ENCODE peak calls at places on chromosomes 3 and 15, in ten cellular contexts. N is amniotic epithelial cell; M is ACHN; D is stimulated activated naive CD8-positive, alpha-beta T cell treated with anti-CD3 and anti-CD28 coated beads, Interleukin-15, Interleukin-2, amounts not matched to agents 100 U/mL and 50 U/mL, for 24 hours; A is stimulated activated CD8-positive, alpha-beta memory T cell treated with anti-CD3 and anti-CD28 coated beads, Interleukin-2, amount 100 ng/mL, for 1 hour; F is T-helper 2 cell treated with Interferon-gamma antibody and Interleukin-4, amounts not matched to agents 5 μg/mL and 100 μg/mL, for 36 hours; H is OCI-LY7; E is amniotic stem cell; Q is C1 segment of cervical spinal cord; G is NCI-H2107. W is an unnamed sample.

GRCh38 chr15:31247404-31247803 is 79.2 kb upstream of the KLF13 start:
- DNase-seq in N (no peak), M (no peak), D (no peak), A (no peak), F (no peak), H (no peak), E (no peak), Q (no peak), G (no peak), W (no peak)

GRCh38 chr15:41865490-41866055 is 26.9 kb downstream of the PLA2G4B start:
- DNase-seq in N (no peak), M (no peak), D (no peak), A (no peak), F (no peak), H (no peak), E (no peak), Q (no peak), G (no peak), W (no peak)

GRCh38 chr3:11582123-11582968 is 61.4 kb downstream of the VGLL4 start:
- DNase-seq in N (peak; percentile 95), M (peak; percentile 56), D (no peak), A (no peak), F (no peak), H (peak; percentile 31), E (peak; percentile 75), Q (peak; percentile 52), G (no peak), W (no peak)

GRCh38 chr3:123765475-123766166 is 118.5 kb downstream of the MYLK start:
- DNase-seq in N (peak; percentile 96), M (no peak), D (no peak), A (no peak), F (no peak), H (no peak), E (no peak), Q (no peak), G (no peak), W (no peak)

GRCh38 chr3:188220988-188221818 is 67.2 kb downstream of the LPP start:
- DNase-seq in N (peak; percentile 86), M (no peak), D (no peak), A (no peak), F (no peak), H (no peak), E (no peak), Q (no peak), G (no peak), W (no peak)

GRCh38 chr15:39720721-39721611 is 61.7 kb downstream of the FSIP1 start:
- DNase-seq in N (peak; percentile 77), M (no peak), D (no peak), A (no peak), F (no peak), H (no peak), E (peak; percentile 23), Q (no peak), G (no peak), W (no peak)

GRCh38 chr3:8732413-8732812 is 1.2 kb upstream of the CAV3 start:
- DNase-seq in N (no peak), M (no peak), D (no peak), A (no peak), F (no peak), H (no peak), E (no peak), Q (no peak), G (no peak), W (no peak)

GRCh38 chr3:161274691-161275298 is 53.7 kb downstream of the NMD3 start:
- DNase-seq in N (peak; percentile 57), M (peak; percentile 47), D (peak; percentile 41), A (peak; percentile 4), F (peak; percentile 10), H (peak; percentile 66), E (no peak), Q (no peak), G (peak; percentile 66), W (no peak)

GRCh38 chr3:186166491-186167288 is 57.8 kb upstream of the ETV5 start:
- DNase-seq in N (peak; percentile 9), M (no peak), D (no peak), A (no peak), F (no peak), H (no peak), E (no peak), Q (no peak), G (no peak), W (no peak)

GRCh38 chr3:47225310-47225906 is 57.2 kb downstream of the KIF9 start:
- DNase-seq in N (peak; percentile 9), M (no peak), D (no peak), A (no peak), F (no peak), H (peak; percentile 53), E (peak; percentile 5), Q (no peak), G (no peak), W (no peak)

GRCh38 chr3:119469378-119470189 is 821 bp downstream of the POGLUT1 start:
- DNase-seq in N (peak; percentile 67), M (peak; percentile 23), D (peak; percentile 62), A (no peak), F (no peak), H (peak; percentile 50), E (no peak), Q (no peak), G (no peak), W (no peak)

GRCh38 chr3:56987238-56987932 is 73.1 kb upstream of the SPATA12 start:
- DNase-seq in N (peak; percentile 27), M (no peak), D (no peak), A (no peak), F (no peak), H (no peak), E (no peak), Q (no peak), G (no peak), W (no peak)